ENCODE peak calls at places on chromosomes 4 and X, in six cellular contexts. A is HCT116, P is K562, J is H1, Y is SK-N-SH, Z is GM12878. F is an unnamed sample.

GRCh38 chr4:42478509-42478908 is 81.2 kb downstream of the SHISA3 start:
- DNase-seq in Y (no peak), J (no peak), Z (no peak), P (no peak), A (no peak), F (no peak)

GRCh38 chr4:163623787-163624186 is 129.3 kb downstream of the TMA16 start:
- DNase-seq in J (no peak), Y (no peak), P (no peak), A (no peak), Z (no peak), F (no peak)

GRCh38 chr4:37453361-37454262 is 209.1 kb downstream of the NWD2 start:
- DNase-seq in Z (no peak), P (peak; percentile 49), Y (peak; percentile 74), J (no peak), A (no peak), F (peak; percentile 34)

GRCh38 chrX:149540133-149540620 is 635 bp upstream of the EOLA1 start:
- DNase-seq in P (peak; percentile 92), Y (peak; percentile 84), A (peak; percentile 63), J (peak; percentile 60), Z (no peak), F (peak; percentile 87)

GRCh38 chr4:140049924-140050681 is 103.9 kb downstream of the MAML3 start:
- DNase-seq in Z (no peak), A (no peak), P (peak; percentile 14), Y (peak; percentile 61), J (no peak), F (no peak)

GRCh38 chr4:113758361-113758760 is 3.2 kb downstream of the CAMK2D start:
- DNase-seq in J (no peak), Z (no peak), P (no peak), Y (no peak), A (no peak), F (no peak)

GRCh38 chr4:34732579-34732978 is 1511.7 kb downstream of the ARAP2 start:
- DNase-seq in P (no peak), Z (no peak), Y (no peak), J (no peak), A (no peak), F (no peak)

GRCh38 chrX:24298191-24298590 is 15.7 kb downstream of the SUPT20HL2 start:
- DNase-seq in J (no peak), Y (peak; percentile 21), A (no peak), P (no peak), Z (no peak), F (no peak)

GRCh38 chr4:23021040-23021439 is 328.3 kb downstream of the GBA3 start:
- DNase-seq in Z (no peak), A (no peak), P (no peak), Y (no peak), J (no peak), F (no peak)

GRCh38 chr4:110950721-110951120 is 327.8 kb upstream of the PITX2 start:
- DNase-seq in P (no peak), Y (no peak), A (no peak), Z (no peak), J (no peak), F (no peak)

GRCh38 chrX:15696516-15696915 is 31.9 kb upstream of the CLTRN start:
- DNase-seq in Y (no peak), J (no peak), Z (no peak), A (no peak), P (no peak), F (no peak)

GRCh38 chr4:83025563-83025962 is 9.4 kb upstream of the COPS4 start:
- DNase-seq in P (no peak), A (no peak), J (no peak), Y (no peak), Z (no peak), F (no peak)

GRCh38 chrX:106927700-106928099 is 7.5 kb downstream of the CLDN2 start:
- DNase-seq in P (no peak), Y (no peak), Z (no peak), A (no peak), J (no peak), F (no peak)

GRCh38 chrX:118795528-118795927 is 28.1 kb upstream of the ZCCHC12 start:
- DNase-seq in A (no peak), P (no peak), J (no peak), Z (no peak), Y (no peak), F (no peak)

GRCh38 chr4:54439831-54440243 is 210.7 kb downstream of the PDGFRA start:
- DNase-seq in Y (peak; percentile 65), Z (no peak), J (no peak), P (peak; percentile 41), A (no peak), F (peak; percentile 76)

GRCh38 chrX:136541294-136541693 is 9.3 kb downstream of the VGLL1 start:
- DNase-seq in A (no peak), J (no peak), P (peak; percentile 19), Y (no peak), Z (no peak), F (no peak)

GRCh38 chr4:121192500-121192899 is 28.4 kb upstream of the TNIP3 start:
- DNase-seq in A (peak; percentile 33), P (peak; percentile 17), Z (peak; percentile 39), Y (peak; percentile 15), J (no peak), F (no peak)

GRCh38 chr4:136742330-136742729 is 790.0 kb downstream of the PCDH18 start:
- DNase-seq in A (no peak), Z (no peak), P (no peak), J (no peak), Y (no peak), F (no peak)

GRCh38 chr4:159283697-159284492 is 181.0 kb downstream of the RAPGEF2 start:
- DNase-seq in Y (no peak), P (no peak), J (peak; percentile 50), A (no peak), Z (no peak), F (no peak)

GRCh38 chr4:39987505-39987904 is 9.8 kb upstream of the PDS5A start:
- DNase-seq in P (no peak), Y (no peak), A (no peak), Z (no peak), J (no peak), F (no peak)

GRCh38 chr4:153159728-153160221 is 44.5 kb upstream of the TRIM2 start:
- DNase-seq in Z (no peak), A (no peak), J (no peak), Y (no peak), P (no peak), F (no peak)

GRCh38 chr4:24794111-24794860 is 1.1 kb upstream of the SOD3 start:
- DNase-seq in Z (no peak), A (no peak), J (no peak), P (no peak), Y (no peak), F (no peak)

GRCh38 chr4:121791481-121791880 is 9.6 kb upstream of the EXOSC9 start:
- DNase-seq in J (no peak), A (no peak), Z (no peak), Y (no peak), P (no peak), F (no peak)

GRCh38 chr4:52606040-52606439 is 53.1 kb downstream of the USP46 start:
- DNase-seq in Z (no peak), J (no peak), Y (no peak), A (no peak), P (no peak), F (no peak)

GRCh38 chr4:965048-965765 is 8.2 kb downstream of the DGKQ start:
- DNase-seq in A (no peak), Z (no peak), Y (no peak), J (no peak), P (no peak), F (no peak)

GRCh38 chr4:74474345-74475099 is 29.6 kb downstream of the AREG start:
- DNase-seq in Z (no peak), P (no peak), A (no peak), Y (no peak), J (no peak), F (peak; percentile 75)

GRCh38 chr4:23770011-23770410 is 119.8 kb downstream of the PPARGC1A start:
- DNase-seq in J (no peak), Y (no peak), P (no peak), A (no peak), Z (no peak), F (no peak)

GRCh38 chr4:122083971-122084370 is 68.2 kb upstream of the BLTP1 start:
- DNase-seq in P (no peak), J (no peak), Z (no peak), Y (no peak), A (no peak), F (no peak)

GRCh38 chrX:27555514-27555913 is 34.6 kb upstream of the DCAF8L2 start:
- DNase-seq in A (no peak), Z (no peak), P (no peak), J (no peak), Y (peak; percentile 11), F (no peak)
- TF ChIP-seq JUND in A (no peak), Z (no peak), P (no peak), J (no peak), Y (no peak), F (no peak)

GRCh38 chrX:14673764-14674163 is 144.4 kb downstream of the GLRA2 start:
- DNase-seq in Z (peak; percentile 70), P (no peak), Y (no peak), A (peak; percentile 78), J (no peak), F (no peak)
- TF ChIP-seq JUND in Z (no peak), P (no peak), Y (peak; percentile 65), A (peak; percentile 85), J (no peak), F (no peak)

DNA sequence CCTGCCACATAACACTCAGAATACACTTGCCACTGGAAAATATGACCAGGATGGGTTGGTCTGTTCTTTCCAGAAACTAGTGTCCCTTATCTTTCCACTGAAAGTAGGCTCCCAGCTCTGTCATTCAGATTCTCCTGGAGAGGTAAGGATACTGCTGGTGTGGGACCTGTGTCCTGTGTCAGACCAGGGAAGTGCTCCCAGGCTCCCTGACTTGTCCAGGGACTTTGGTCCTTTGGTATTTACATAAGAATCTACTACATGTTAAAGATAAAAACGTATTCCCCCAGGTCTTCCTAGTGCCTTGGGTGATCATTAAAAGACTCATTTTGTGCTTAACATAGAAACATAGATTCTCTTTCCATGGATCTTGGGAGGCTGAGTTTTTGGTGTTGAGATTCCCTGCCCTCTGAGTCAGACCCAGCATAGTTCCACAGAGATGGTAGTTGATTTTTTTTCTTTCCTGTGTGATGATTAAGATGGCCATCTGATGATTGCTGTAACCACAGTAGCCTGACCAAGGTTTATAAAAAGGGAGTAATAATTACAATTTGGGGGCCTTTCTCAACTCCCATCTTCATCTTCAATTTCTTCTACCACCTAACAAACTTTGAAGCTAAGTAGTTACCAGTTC is 159.8 kb upstream of the JADE1 start:
- DNase-seq in J (no peak), Z (no peak), Y (no peak), P (no peak), A (no peak), F (no peak)
- TF ChIP-seq JUND in J (no peak), Z (no peak), Y (no peak), P (no peak), A (no peak), F (no peak)

DNA sequence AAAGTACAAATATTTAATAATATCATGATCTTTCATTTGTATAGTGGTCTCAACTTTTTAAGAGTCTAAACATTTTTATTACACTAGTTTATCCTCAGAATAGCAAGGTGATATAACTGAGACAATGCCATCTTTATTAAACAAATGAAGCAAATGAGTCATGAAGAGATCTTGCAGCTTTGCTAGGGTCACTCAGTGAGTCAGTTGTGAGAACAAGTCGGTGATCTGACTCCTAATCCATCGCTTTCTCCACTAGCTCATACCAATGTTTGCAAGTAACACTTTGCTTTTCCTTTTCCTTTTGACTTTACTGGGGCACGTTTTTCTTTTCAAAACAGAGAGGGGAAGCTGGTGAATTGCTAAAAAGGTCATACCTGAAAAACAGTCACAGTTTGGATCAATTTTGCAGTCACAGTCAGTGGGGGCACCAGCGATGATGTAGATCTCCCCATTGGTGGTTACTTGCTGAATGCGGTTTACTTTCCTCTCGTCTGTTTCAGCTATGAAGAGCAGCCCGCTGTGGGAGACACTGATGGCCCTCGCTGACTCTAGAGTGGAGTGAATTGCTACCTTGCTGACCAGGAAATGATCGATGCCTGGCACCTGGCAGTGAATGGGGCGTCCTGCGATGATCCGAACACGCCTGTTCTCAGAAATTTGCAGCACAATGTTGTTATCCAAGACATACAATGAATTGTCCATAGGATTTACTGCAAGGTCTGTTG is 75.7 kb downstream of the SH2D1A start:
- DNase-seq in A (no peak), P (no peak), Z (no peak), J (no peak), Y (no peak), F (no peak)
- TF ChIP-seq JUND in A (no peak), P (no peak), Z (no peak), J (no peak), Y (no peak), F (no peak)